ENCODE peak calls at places on chromosomes 13 and 19, in six cellular contexts. Y is HTR-8/SVneo; K is smooth muscle cell of the brain vasculature; E is CD8-positive, alpha-beta memory T cell; O is substantia nigra; U is GM06990. F is an unnamed sample.

GRCh38 chr13:54599413-54599812 is 1570.8 kb downstream of the OLFM4 start:
- DNase-seq in Y (no peak), K (no peak), E (no peak), O (no peak), U (no peak), F (no peak)

GRCh38 chr13:94607939-94608338 is 6.3 kb downstream of the GPR180 start:
- DNase-seq in Y (no peak), K (no peak), E (no peak), O (no peak), U (no peak), F (no peak)

GRCh38 chr13:106340249-106340648 is 195.2 kb downstream of the EFNB2 start:
- DNase-seq in Y (no peak), K (no peak), E (no peak), O (no peak), U (no peak), F (no peak)

GRCh38 chr13:23715762-23716235 is 145.6 kb downstream of the TNFRSF19 start:
- DNase-seq in Y (peak; percentile 15), K (no peak), E (no peak), O (no peak), U (no peak), F (no peak)

GRCh38 chr13:71865858-71866172 is 1.2 kb downstream of the DACH1 start:
- DNase-seq in Y (no peak), K (no peak), E (no peak), O (no peak), U (no peak), F (no peak)

GRCh38 chr19:36152061-36152885 is at the start of gene COX7A1:
- DNase-seq in Y (no peak), K (no peak), E (no peak), O (no peak), U (no peak), F (no peak)

GRCh38 chr13:113922412-113923118 is 51.3 kb downstream of the C13orf46 start:
- DNase-seq in Y (no peak), K (no peak), E (no peak), O (no peak), U (no peak), F (no peak)

GRCh38 chr19:33794578-33795369 is 1.9 kb upstream of the KCTD15 start:
- DNase-seq in Y (no peak), K (no peak), E (no peak), O (peak; percentile 14), U (no peak), F (no peak)

GRCh38 chr19:18397242-18398202 is at the start of gene LRRC25:
- DNase-seq in Y (no peak), K (no peak), E (no peak), O (peak; percentile 45), U (no peak), F (no peak)

GRCh38 chr13:95201814-95202521 is 99.3 kb downstream of the ABCC4 start:
- DNase-seq in Y (no peak), K (no peak), E (no peak), O (peak; percentile 26), U (no peak), F (no peak)

GRCh38 chr19:9906475-9907087 is 29.7 kb downstream of the OLFM2 start:
- DNase-seq in Y (no peak), K (no peak), E (no peak), O (peak; percentile 8), U (no peak), F (no peak)

GRCh38 chr19:13153627-13154240 is 3.5 kb downstream of the IER2 start:
- DNase-seq in Y (no peak), K (no peak), E (peak; percentile 14), O (no peak), U (no peak), F (no peak)

GRCh38 chr13:36814465-36814864 is 4.6 kb upstream of the RFXAP start:
- DNase-seq in Y (no peak), K (no peak), E (no peak), O (no peak), U (no peak), F (no peak)

GRCh38 chr19:14119644-14120496 is 2.3 kb upstream of the PRKACA start:
- DNase-seq in Y (no peak), K (no peak), E (no peak), O (no peak), U (no peak), F (no peak)

GRCh38 chr13:95005300-95005699 is 293.0 kb upstream of the SOX21 start:
- DNase-seq in Y (no peak), K (no peak), E (no peak), O (no peak), U (no peak), F (no peak)

GRCh38 chr19:11286312-11286974 is 9.5 kb upstream of the TSPAN16 start:
- DNase-seq in Y (no peak), K (no peak), E (no peak), O (no peak), U (no peak), F (no peak)

GRCh38 chr13:112711528-112712265 is 21.9 kb downstream of the ATP11A start:
- DNase-seq in Y (peak; percentile 87), K (peak; percentile 21), E (no peak), O (peak; percentile 63), U (no peak), F (peak; percentile 63)

GRCh38 chr13:23758783-23759527 is 130.2 kb downstream of the MIPEP start:
- DNase-seq in Y (no peak), K (no peak), E (no peak), O (no peak), U (no peak), F (no peak)

GRCh38 chr13:109010912-109011311 is 381.5 kb downstream of the MYO16 start:
- DNase-seq in Y (no peak), K (no peak), E (no peak), O (no peak), U (no peak), F (no peak)

GRCh38 chr19:40080289-40080688 is 10.5 kb downstream of the ZNF780A start:
- DNase-seq in Y (no peak), K (no peak), E (no peak), O (no peak), U (no peak), F (no peak)

GRCh38 chr13:80755925-80756324 is 415.0 kb upstream of the SPRY2 start:
- DNase-seq in Y (no peak), K (peak; percentile 17), E (no peak), O (peak; percentile 0), U (no peak), F (no peak)

GRCh38 chr13:104953588-104953987 is 1581.9 kb downstream of the EFNB2 start:
- DNase-seq in Y (no peak), K (no peak), E (no peak), O (no peak), U (no peak), F (no peak)

GRCh38 chr13:35164324-35164932 is 222.4 kb downstream of the NBEA start:
- DNase-seq in Y (peak; percentile 20), K (no peak), E (no peak), O (no peak), U (peak; percentile 37), F (no peak)

GRCh38 chr13:48291730-48292129 is 11.8 kb upstream of the RB1 start:
- DNase-seq in Y (no peak), K (no peak), E (no peak), O (no peak), U (no peak), F (no peak)

GRCh38 chr13:46866150-46866549 is 30.7 kb downstream of the HTR2A start:
- DNase-seq in Y (peak; percentile 22), K (no peak), E (no peak), O (peak; percentile 40), U (no peak), F (no peak)

GRCh38 chr19:47776568-47776967 is 1.9 kb upstream of the SELENOW start:
- DNase-seq in Y (no peak), K (no peak), E (no peak), O (peak; percentile 6), U (no peak), F (peak; percentile 94)

GRCh38 chr19:11554160-11554559 is 4.9 kb downstream of the ELOF1 start:
- DNase-seq in Y (no peak), K (no peak), E (no peak), O (no peak), U (peak; percentile 73), F (no peak)

GRCh38 chr19:46287585-46287984 is 9.3 kb upstream of the HIF3A start:
- DNase-seq in Y (no peak), K (no peak), E (no peak), O (no peak), U (no peak), F (no peak)

GRCh38 chr19:34220472-34221063 is 33.8 kb upstream of the GARRE1 start:
- DNase-seq in Y (peak; percentile 54), K (peak; percentile 55), E (peak; percentile 43), O (peak; percentile 4), U (no peak), F (peak; percentile 26)

GRCh38 chr13:100602472-100603142 is 14.0 kb upstream of the GGACT start:
- DNase-seq in Y (no peak), K (no peak), E (no peak), O (no peak), U (no peak), F (no peak)